ENCODE peak calls at places on chromosomes 13 and 19, in five cellular contexts. E is esophagus muscularis mucosa, Y is suprapubic skin, I is upper lobe of left lung, V is body of pancreas. Q is an unnamed sample.
A peak's percentile ranks its signal among the peaks of the same experiment; 100 is the strongest.

GRCh38 chr13:99288069-99288468 is 19.1 kb downstream of the GPR183 start:
- DNase-seq in I (no peak), V (no peak), Y (no peak), E (no peak), Q (no peak)

GRCh38 chr19:40718774-40719391 is 2.0 kb downstream of the ITPKC start:
- DNase-seq in E (no peak), V (peak; percentile 92), I (peak; percentile 89), Y (peak; percentile 87), Q (peak; percentile 92)

GRCh38 chr13:111368091-111368490 is 47.6 kb downstream of the TEX29 start:
- DNase-seq in I (no peak), Y (no peak), E (peak; percentile 86), V (no peak), Q (no peak)

GRCh38 chr13:95035311-95036109 is 265.7 kb downstream of the ABCC4 start:
- DNase-seq in I (no peak), Y (no peak), V (no peak), E (no peak), Q (no peak)

GRCh38 chr19:35348909-35349611 is 1.4 kb downstream of the FFAR1 start:
- DNase-seq in V (no peak), I (no peak), Y (peak; percentile 57), E (peak; percentile 72), Q (no peak)

GRCh38 chr19:46490774-46491173 is 4.9 kb downstream of the PNMA8B start:
- DNase-seq in E (no peak), Y (no peak), I (no peak), V (no peak), Q (no peak)

GRCh38 chr13:33072282-33072681 is 56.1 kb downstream of the KL start:
- DNase-seq in I (no peak), E (no peak), Y (no peak), V (no peak), Q (no peak)

GRCh38 chr19:33499248-33499647 is 22.3 kb downstream of the PEPD start:
- DNase-seq in E (no peak), I (no peak), Y (no peak), V (no peak), Q (no peak)

DNA sequence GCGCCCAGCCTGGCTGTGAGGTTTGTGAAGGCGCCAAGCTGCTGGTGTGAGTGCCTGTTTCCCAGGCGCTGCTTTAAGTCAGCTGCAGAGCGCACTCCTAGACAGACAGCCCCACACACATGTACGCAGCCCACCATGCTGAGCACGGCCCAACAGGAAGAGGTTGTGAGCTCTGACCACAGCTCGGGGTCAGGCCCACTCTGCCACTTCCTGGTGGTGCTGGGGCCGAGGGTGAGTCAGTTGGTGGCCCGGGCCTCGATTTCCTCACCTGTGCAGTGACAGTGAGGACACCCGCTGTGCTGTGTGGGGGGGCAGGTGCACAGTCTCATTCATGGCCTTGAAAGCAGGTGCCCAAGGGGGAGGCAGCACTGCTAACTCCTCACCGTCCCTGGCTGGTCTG is 106.7 kb downstream of the KDM4B start:
- DNase-seq in I (peak; percentile 50), E (no peak), Y (no peak), V (no peak), Q (no peak)
- TF ChIP-seq POLR2A in I (no peak), E (no peak), Y (no peak), V (no peak), Q (no peak)

GRCh38 chr19:55256562-55257460 is 2.0 kb downstream of the PPP6R1 start:
- DNase-seq in I (no peak), E (no peak), V (no peak), Y (no peak), Q (no peak)
- H3K4me1 ChIP-seq in I (peaks cover 43% of the 10 kb centered on the region), E (peaks cover 57% of the 10 kb centered on the region), V (peaks cover 44% of the 10 kb centered on the region), Y (peaks cover 62% of the 10 kb centered on the region), Q (peaks cover 69% of the 10 kb centered on the region)

DNA sequence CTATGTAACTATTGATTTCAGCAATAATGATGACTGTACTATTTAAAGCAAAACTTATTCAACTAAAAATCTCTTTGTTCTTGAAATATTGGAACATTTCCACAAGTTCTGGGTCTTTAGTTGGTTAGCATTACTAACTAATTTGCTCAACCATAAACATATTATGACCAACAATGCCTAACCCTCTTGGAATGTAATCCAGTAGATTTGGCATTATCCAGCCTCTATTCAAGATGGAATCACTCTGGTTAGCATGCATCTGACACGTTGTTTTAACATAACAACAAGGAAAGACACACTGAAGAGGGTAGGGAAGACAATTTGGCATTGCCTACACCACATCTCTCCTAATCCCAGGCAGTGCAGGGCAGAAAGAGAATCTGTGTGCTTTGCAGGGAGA is 941.3 kb upstream of the PCDH20 start:
- DNase-seq in V (no peak), Y (no peak), I (no peak), E (no peak), Q (no peak)
- H3K27ac ChIP-seq in V (no peak overlapping the region), Y (no peak overlapping the region), I (no peak overlapping the region), E (no peak overlapping the region), Q (no peak overlapping the region)

GRCh38 chr13:57138988-57139387 is 1.7 kb upstream of the PRR20A start:
- DNase-seq in E (no peak), Y (no peak), V (no peak), I (no peak), Q (no peak)
- TF ChIP-seq POLR2A in E (no peak), Y (no peak), V (no peak), I (no peak), Q (no peak)

Q was measured in stomach.